ENCODE peak calls at places on chromosomes 3 and 15, in six cellular contexts. W is AG04450; Q is naive thymus-derived CD8-positive, alpha-beta T cell; F is neural crest cell; M is occipital lobe; A is CD4-positive, alpha-beta memory T cell. X is an unnamed sample.

GRCh38 chr15:52003710-52004109 is 15.3 kb upstream of the MAPK6 start:
- DNase-seq in W (no peak), Q (no peak), A (no peak), M (no peak), F (no peak), X (no peak)

GRCh38 chr3:40782086-40782721 is 257.4 kb downstream of the ZNF621 start:
- DNase-seq in W (no peak), Q (no peak), M (no peak), A (no peak), F (no peak), X (no peak)

GRCh38 chr3:10601131-10601856 is 95.9 kb upstream of the ATP2B2 start:
- DNase-seq in M (peak), Q (no peak), F (no peak), W (no peak), A (no peak), X (no peak)

GRCh38 chr15:48427960-48428547 is 96.8 kb downstream of the DUT start:
- DNase-seq in M (no peak), Q (no peak), A (no peak), W (peak), F (no peak), X (no peak)

GRCh38 chr3:126208618-126209256 is 28.4 kb upstream of the ALDH1L1 start:
- DNase-seq in W (peak), A (no peak), F (no peak), Q (no peak), M (no peak), X (no peak)

GRCh38 chr3:68893600-68894239 is 38.6 kb downstream of the TAFA4 start:
- DNase-seq in F (no peak), W (no peak), Q (no peak), A (peak), M (no peak), X (no peak)

GRCh38 chr3:123028233-123028828 is 768 bp upstream of the SEMA5B start:
- DNase-seq in M (no peak), F (peak), Q (no peak), W (peak), A (peak), X (no peak)

GRCh38 chr3:141505166-141505565 is 18.3 kb downstream of the RASA2 start:
- DNase-seq in A (no peak), F (no peak), Q (no peak), M (no peak), W (no peak), X (no peak)

GRCh38 chr15:45150481-45150880 is 20.7 kb downstream of the DUOX1 start:
- DNase-seq in Q (no peak), W (no peak), F (no peak), M (no peak), A (no peak), X (no peak)

GRCh38 chr15:98904466-98905048 is 103.0 kb downstream of the PGPEP1L start:
- DNase-seq in M (peak), F (peak), Q (no peak), A (no peak), W (peak), X (no peak)

GRCh38 chr3:160444411-160444810 is 5.2 kb downstream of the TRIM59 start:
- DNase-seq in A (no peak), M (no peak), Q (no peak), W (no peak), F (no peak), X (no peak)

GRCh38 chr3:134201201-134202130 is 49.2 kb downstream of the RYK start:
- DNase-seq in A (no peak), W (peak), Q (no peak), M (no peak), F (no peak), X (no peak)

X was measured in GM12878.